ENCODE peak calls at places on chromosomes 6 and 20, in four cellular contexts. R, H, T and X are unnamed samples.

GRCh38 chr20:45997187-45997586 is 11.5 kb upstream of the MMP9 start:
- DNase-seq in R (no peak), H (no peak), T (no peak), X (no peak)

GRCh38 chr20:58102744-58103516 is 125.5 kb downstream of the ANKRD60 start:
- DNase-seq in R (no peak), H (no peak), T (no peak), X (no peak)

GRCh38 chr6:109760208-109760607 is 69.1 kb downstream of the FIG4 start:
- DNase-seq in R (no peak), H (no peak), T (no peak), X (peak)

GRCh38 chr20:35014537-35014936 is 58.9 kb downstream of the MYH7B start:
- DNase-seq in R (no peak), H (no peak), T (no peak), X (no peak)

GRCh38 chr6:105675715-105676397 is 273.0 kb upstream of the PREP start:
- DNase-seq in R (no peak), H (no peak), T (peak), X (no peak)

GRCh38 chr6:4561078-4561435 is 215.1 kb upstream of the CDYL start:
- DNase-seq in R (no peak), H (no peak), T (no peak), X (no peak)

GRCh38 chr6:43774776-43775583 is 5.0 kb downstream of the VEGFA start:
- DNase-seq in R (peak), H (no peak), T (peak), X (peak)

GRCh38 chr6:35729722-35730121 is 7.1 kb upstream of the ARMC12 start:
- DNase-seq in R (no peak), H (no peak), T (no peak), X (no peak)

GRCh38 chr20:59783020-59784010 is 150.1 kb downstream of the SYCP2 start:
- DNase-seq in R (peak), H (peak), T (peak), X (peak)

GRCh38 chr20:9286501-9286900 is 217.6 kb downstream of the PLCB4 start:
- DNase-seq in R (no peak), H (no peak), T (no peak), X (no peak)

GRCh38 chr6:31721351-31722020 is at the start of gene LY6G6C:
- DNase-seq in R (no peak), H (no peak), T (no peak), X (no peak)

GRCh38 chr6:28980797-28981390 is 24.2 kb downstream of the ZNF311 start:
- DNase-seq in R (peak), H (no peak), T (peak), X (peak)

GRCh38 chr20:19720991-19721390 is 37.1 kb upstream of the RIN2 start:
- DNase-seq in R (no peak), H (no peak), T (no peak), X (no peak)

GRCh38 chr6:27495386-27496135 is 22.7 kb upstream of the ZNF184 start:
- DNase-seq in R (peak), H (peak), T (peak), X (peak)

GRCh38 chr20:56974499-56975250 is 291.8 kb downstream of the BMP7 start:
- DNase-seq in R (peak), H (peak), T (peak), X (no peak)

GRCh38 chr6:1608222-1608975 is 1.3 kb upstream of the FOXC1 start:
- DNase-seq in R (no peak), H (no peak), T (no peak), X (peak)

GRCh38 chr20:13342469-13343242 is 121.6 kb downstream of the ISM1 start:
- DNase-seq in R (no peak), H (no peak), T (no peak), X (no peak)

GRCh38 chr6:107075951-107076381 is 39.3 kb downstream of the BEND3 start:
- DNase-seq in R (no peak), H (no peak), T (no peak), X (no peak)

GRCh38 chr6:10962673-10963072 is 75.8 kb downstream of the SYCP2L start:
- DNase-seq in R (no peak), H (no peak), T (no peak), X (no peak)

GRCh38 chr6:101429291-101429690 is 35.8 kb downstream of the GRIK2 start:
- DNase-seq in R (no peak), H (no peak), T (no peak), X (no peak)

GRCh38 chr20:25686081-25687077 is 10.3 kb downstream of the ZNF337 start:
- DNase-seq in R (no peak), H (no peak), T (no peak), X (no peak)

GRCh38 chr20:61733891-61734732 is 331.6 kb downstream of the TAF4 start:
- DNase-seq in R (no peak), H (no peak), T (no peak), X (no peak)

GRCh38 chr20:4063631-4064030 is 48.3 kb upstream of the RNF24 start:
- DNase-seq in R (no peak), H (no peak), T (no peak), X (no peak)

GRCh38 chr20:24059174-24059573 is 70.6 kb upstream of the GGTLC1 start:
- DNase-seq in R (no peak), H (no peak), T (no peak), X (no peak)

GRCh38 chr6:163945813-163946212 is 531.3 kb downstream of the QKI start:
- DNase-seq in R (no peak), H (no peak), T (no peak), X (no peak)

GRCh38 chr6:36984581-36985383 is 1.2 kb downstream of the MTCH1 start:
- DNase-seq in R (no peak), H (peak), T (peak), X (peak)

GRCh38 chr6:80742481-80742880 is 636.0 kb downstream of the BCKDHB start:
- DNase-seq in R (peak), H (no peak), T (no peak), X (peak)

GRCh38 chr20:20078041-20078440 is 25.7 kb downstream of the CFAP61 start:
- DNase-seq in R (no peak), H (no peak), T (no peak), X (no peak)

GRCh38 chr6:170053966-170054661 is 236.8 kb downstream of the DLL1 start:
- DNase-seq in R (no peak), H (no peak), T (no peak), X (no peak)

GRCh38 chr20:3436864-3437574 is 29.6 kb upstream of the DNAAF9 start:
- DNase-seq in R (no peak), H (no peak), T (no peak), X (no peak)

GRCh38 chr20:23120936-23121765 is 35.0 kb upstream of the CD93 start:
- DNase-seq in R (no peak), H (no peak), T (peak), X (no peak)

GRCh38 chr6:50655848-50656453 is 57.4 kb upstream of the TFAP2D start:
- DNase-seq in R (peak), H (no peak), T (peak), X (peak)

GRCh38 chr6:116560130-116560529 is 6.6 kb downstream of the CALHM4 start:
- DNase-seq in R (no peak), H (no peak), T (no peak), X (no peak)

GRCh38 chr6:84227434-84228197 is at the start of gene CEP162:
- DNase-seq in R (peak), H (peak), T (peak), X (peak)
- TF ChIP-seq JUN in R (no peak), H (no peak), T (peak), X (no peak)

GRCh38 chr20:64049887-64050260 is 435 bp upstream of the SOX18 start:
- DNase-seq in R (no peak), H (no peak), T (no peak), X (peak)
- TF ChIP-seq EZH2 in R (no peak), H (peak), T (no peak), X (no peak)

DNA sequence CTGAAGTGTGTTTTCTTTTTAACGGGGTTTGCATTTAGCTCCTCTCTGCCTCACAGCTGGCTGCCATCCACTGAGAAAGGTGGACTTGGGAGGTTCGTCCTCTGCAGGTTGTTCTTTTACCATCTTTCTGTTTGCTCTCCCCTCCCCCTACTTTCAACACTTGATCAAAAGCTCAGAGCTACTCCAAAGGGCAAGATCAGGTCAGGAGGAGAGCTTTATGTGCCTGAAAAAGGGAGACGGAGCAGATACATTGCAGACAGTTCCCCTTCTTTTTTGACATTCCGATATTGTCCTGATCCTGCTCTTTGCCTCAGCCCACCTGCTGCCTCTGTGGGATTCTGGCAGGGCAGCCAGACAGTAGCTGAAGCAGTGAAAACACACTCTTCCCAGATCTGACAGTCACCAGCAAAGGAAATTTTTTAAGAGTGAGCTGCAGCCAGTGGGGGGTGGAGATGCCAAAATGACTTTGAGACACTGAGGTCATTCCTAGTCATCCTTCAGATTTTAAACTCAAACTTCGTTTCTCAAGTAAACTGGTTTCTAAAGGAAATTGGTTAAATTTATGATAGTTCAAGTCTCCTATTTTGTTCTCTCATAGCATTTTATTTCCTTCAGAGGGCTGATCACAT is 26.5 kb downstream of the SMLR1 start:
- DNase-seq in R (peak), H (no peak), T (no peak), X (no peak)
- TF ChIP-seq JUN in R (no peak), H (no peak), T (no peak), X (no peak)

DNA sequence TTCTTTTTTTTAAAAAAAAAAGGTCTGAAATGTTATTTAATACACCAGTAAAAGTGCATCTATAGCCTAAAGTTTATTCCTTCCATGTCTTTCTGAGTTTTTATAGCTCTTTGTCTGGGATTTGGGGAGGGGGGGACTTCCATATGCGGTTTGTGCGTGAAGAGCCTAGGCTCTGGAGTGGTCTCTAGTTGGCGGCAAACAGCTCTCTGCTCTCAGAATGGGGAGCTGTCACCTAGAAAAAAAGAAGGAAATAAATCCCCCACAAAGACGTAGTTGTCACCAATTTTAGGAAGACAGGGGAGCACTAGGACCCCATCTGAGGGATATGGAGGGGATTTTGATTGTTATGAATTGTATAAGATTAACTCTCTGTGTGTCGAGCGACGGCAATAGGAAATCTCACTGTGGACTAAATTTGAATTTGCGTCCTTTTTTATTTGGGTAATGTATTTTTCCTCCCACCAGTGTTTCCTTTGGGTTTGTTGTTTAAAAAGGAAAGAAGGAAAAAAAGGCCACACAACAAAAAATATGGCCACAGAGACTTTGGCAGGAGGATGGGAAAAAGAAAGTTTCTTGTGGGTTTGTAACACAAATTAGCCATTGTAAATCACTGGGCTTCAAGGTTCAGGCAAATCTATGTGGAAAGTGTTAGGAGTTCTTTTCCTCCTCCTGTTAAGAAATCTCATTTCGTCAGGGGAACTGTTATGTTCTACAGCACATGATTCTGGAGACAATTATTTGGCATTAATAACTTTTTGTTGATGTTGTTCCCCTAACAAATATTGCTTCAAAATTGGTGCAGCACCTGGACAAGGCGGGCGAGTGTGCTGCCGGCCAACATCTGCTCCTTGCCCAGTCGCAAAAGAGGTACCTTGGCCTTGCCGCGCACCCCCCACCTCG is 7.5 kb downstream of the POU3F2 start:
- DNase-seq in R (no peak), H (no peak), T (no peak), X (no peak)
- TF ChIP-seq EZH2 in R (no peak), H (peak), T (no peak), X (no peak)